ENCODE peak calls at places on chromosomes 16 and 17, in four cellular contexts. One of them, this sample, is unnamed.

GRCh38 chr17:17738901-17739300 is 57.6 kb downstream of the RAI1 start:
- DNase-seq in GM12865: no peak
- DNase-seq in GM13977: no peak
- DNase-seq in BE2C: no peak
- DNase-seq in this sample: peak

GRCh38 chr17:67635688-67636087 is 82.0 kb upstream of the NOL11 start:
- DNase-seq in BE2C: no peak
- DNase-seq in GM12865: no peak
- DNase-seq in GM13977: no peak
- DNase-seq in this sample: no peak

GRCh38 chr17:81306898-81307510 is 11.9 kb upstream of the SLC38A10 start:
- DNase-seq in GM12865: no peak
- DNase-seq in BE2C: no peak
- DNase-seq in GM13977: no peak
- DNase-seq in this sample: no peak

GRCh38 chr16:7316266-7316888 is 16.3 kb upstream of the RBFOX1 start:
- DNase-seq in GM13977: no peak
- DNase-seq in GM12865: no peak
- DNase-seq in BE2C: no peak
- DNase-seq in this sample: no peak

GRCh38 chr17:59149841-59150511 is 5.0 kb downstream of the SKA2 start:
- DNase-seq in GM13977: no peak
- DNase-seq in BE2C: no peak
- DNase-seq in GM12865: peak
- DNase-seq in this sample: no peak

GRCh38 chr16:77738706-77739105 is 16.4 kb downstream of the NUDT7 start:
- DNase-seq in GM12865: no peak
- DNase-seq in GM13977: no peak
- DNase-seq in BE2C: no peak
- DNase-seq in this sample: no peak

GRCh38 chr16:88419790-88420189 is 33.3 kb upstream of the ZFPM1 start:
- DNase-seq in GM13977: no peak
- DNase-seq in BE2C: no peak
- DNase-seq in GM12865: no peak
- DNase-seq in this sample: no peak

GRCh38 chr17:79466562-79467350 is 144.1 kb downstream of the RBFOX3 start:
- DNase-seq in GM13977: no peak
- DNase-seq in BE2C: no peak
- DNase-seq in GM12865: no peak
- DNase-seq in this sample: no peak

GRCh38 chr17:35241520-35241919 is 1.4 kb upstream of the SLFN5 start:
- DNase-seq in BE2C: no peak
- DNase-seq in GM12865: no peak
- DNase-seq in GM13977: no peak
- DNase-seq in this sample: no peak

GRCh38 chr16:65537336-65537735 is 415.5 kb upstream of the CDH11 start:
- DNase-seq in BE2C: no peak
- DNase-seq in GM12865: no peak
- DNase-seq in GM13977: no peak
- DNase-seq in this sample: no peak

GRCh38 chr16:84084570-84085270 is 32.0 kb downstream of the MBTPS1 start:
- DNase-seq in GM12865: peak
- DNase-seq in BE2C: peak
- DNase-seq in GM13977: peak
- DNase-seq in this sample: peak

GRCh38 chr17:47604268-47604927 is 45.3 kb upstream of the KPNB1 start:
- DNase-seq in GM12865: no peak
- DNase-seq in BE2C: peak
- DNase-seq in GM13977: no peak
- DNase-seq in this sample: no peak

GRCh38 chr16:50396770-50397525 is 28.2 kb upstream of the BRD7 start:
- DNase-seq in BE2C: no peak
- DNase-seq in GM13977: no peak
- DNase-seq in GM12865: no peak
- DNase-seq in this sample: no peak

GRCh38 chr17:78804777-78805176 is 22.7 kb upstream of the CYTH1 start:
- DNase-seq in GM13977: no peak
- DNase-seq in BE2C: no peak
- DNase-seq in GM12865: peak
- DNase-seq in this sample: no peak

GRCh38 chr17:3911271-3912053 is 4.8 kb downstream of the P2RX1 start:
- DNase-seq in GM12865: peak
- DNase-seq in GM13977: peak
- DNase-seq in BE2C: no peak
- DNase-seq in this sample: no peak

GRCh38 chr17:17314501-17315071 is 11.4 kb downstream of the NT5M start:
- DNase-seq in BE2C: no peak
- DNase-seq in GM12865: no peak
- DNase-seq in GM13977: no peak
- DNase-seq in this sample: no peak

GRCh38 chr17:34998205-34998604 is 17.9 kb downstream of the LIG3 start:
- DNase-seq in GM12865: peak
- DNase-seq in GM13977: peak
- DNase-seq in BE2C: peak
- DNase-seq in this sample: peak

GRCh38 chr17:17736205-17737183 is 55.2 kb downstream of the RAI1 start:
- DNase-seq in GM13977: no peak
- DNase-seq in GM12865: no peak
- DNase-seq in BE2C: no peak
- DNase-seq in this sample: no peak

GRCh38 chr16:9256196-9256595 is 164.8 kb downstream of the HAPSTR1 start:
- DNase-seq in GM13977: peak
- DNase-seq in GM12865: peak
- DNase-seq in BE2C: peak
- DNase-seq in this sample: peak

GRCh38 chr17:7910711-7911110 is 5.4 kb downstream of the RNF227 start:
- DNase-seq in GM12865: no peak
- DNase-seq in BE2C: no peak
- DNase-seq in GM13977: no peak
- DNase-seq in this sample: no peak

GRCh38 chr17:47789611-47790520 is 31.7 kb downstream of the OSBPL7 start:
- DNase-seq in BE2C: peak
- DNase-seq in GM12865: peak
- DNase-seq in GM13977: peak
- DNase-seq in this sample: peak

GRCh38 chr16:73735018-73735417 is 561.6 kb upstream of the PSMD7 start:
- DNase-seq in BE2C: no peak
- DNase-seq in GM13977: no peak
- DNase-seq in GM12865: peak
- DNase-seq in this sample: no peak

GRCh38 chr16:81646561-81646960 is 132.5 kb upstream of the PLCG2 start:
- DNase-seq in GM13977: no peak
- DNase-seq in BE2C: no peak
- DNase-seq in GM12865: no peak
- DNase-seq in this sample: no peak

GRCh38 chr17:3602499-3602898 is 6.7 kb downstream of the TRPV1 start:
- DNase-seq in BE2C: peak
- DNase-seq in GM12865: peak
- DNase-seq in GM13977: peak
- DNase-seq in this sample: peak

GRCh38 chr16:80932725-80933124 is 74.0 kb downstream of the CMC2 start:
- DNase-seq in GM12865: no peak
- DNase-seq in BE2C: no peak
- DNase-seq in GM13977: no peak
- DNase-seq in this sample: peak

GRCh38 chr17:17382901-17383300 is 79.7 kb downstream of the NT5M start:
- DNase-seq in BE2C: no peak
- DNase-seq in GM13977: no peak
- DNase-seq in GM12865: no peak
- DNase-seq in this sample: no peak

GRCh38 chr16:69435977-69436729 is 11.7 kb downstream of the CYB5B start:
- DNase-seq in GM12865: peak
- DNase-seq in GM13977: no peak
- DNase-seq in BE2C: no peak
- DNase-seq in this sample: no peak

GRCh38 chr17:80694992-80695912 is 150.6 kb downstream of the RPTOR start:
- DNase-seq in BE2C: no peak
- DNase-seq in GM12865: no peak
- DNase-seq in GM13977: no peak
- DNase-seq in this sample: peak

GRCh38 chr16:57166951-57167350 is 18.9 kb downstream of the PSME3IP1 start:
- DNase-seq in GM12865: peak
- DNase-seq in GM13977: no peak
- DNase-seq in BE2C: no peak
- DNase-seq in this sample: no peak

GRCh38 chr17:47736501-47737211 is 3.6 kb downstream of the TBX21 start:
- DNase-seq in GM12865: no peak
- DNase-seq in BE2C: no peak
- DNase-seq in GM13977: peak
- DNase-seq in this sample: no peak

GRCh38 chr16:2702871-2703745 is 16.9 kb downstream of the PRSS27 start:
- DNase-seq in GM13977: no peak
- DNase-seq in GM12865: no peak
- DNase-seq in BE2C: no peak
- DNase-seq in this sample: peak

GRCh38 chr16:56643080-56643778 is 4.8 kb downstream of the MT1A start:
- DNase-seq in GM12865: peak
- DNase-seq in BE2C: peak
- DNase-seq in GM13977: peak
- DNase-seq in this sample: peak

GRCh38 chr16:81292936-81293335 is 21.8 kb upstream of the GAN start:
- DNase-seq in GM12865: no peak
- DNase-seq in BE2C: no peak
- DNase-seq in GM13977: no peak
- DNase-seq in this sample: no peak

GRCh38 chr16:14372471-14372870 is 257.6 kb downstream of the PARN start:
- DNase-seq in GM12865: no peak
- DNase-seq in BE2C: no peak
- DNase-seq in GM13977: no peak
- DNase-seq in this sample: no peak

GRCh38 chr16:65618335-65618734 is 496.5 kb upstream of the CDH11 start:
- DNase-seq in GM13977: no peak
- DNase-seq in BE2C: peak
- DNase-seq in GM12865: no peak
- DNase-seq in this sample: no peak

GRCh38 chr17:81582769-81583168 is 30.6 kb upstream of the FAAP100 start:
- DNase-seq in GM12865: no peak
- DNase-seq in GM13977: no peak
- DNase-seq in BE2C: no peak
- DNase-seq in this sample: no peak

GRCh38 chr17:83180996-83181481 is 101.6 kb downstream of the METRNL start:
- DNase-seq in GM12865: no peak
- DNase-seq in GM13977: no peak
- DNase-seq in BE2C: peak
- DNase-seq in this sample: no peak

GRCh38 chr16:27489421-27489820 is 60.3 kb downstream of the GTF3C1 start:
- DNase-seq in BE2C: no peak
- DNase-seq in GM13977: no peak
- DNase-seq in GM12865: no peak
- DNase-seq in this sample: no peak

GRCh38 chr17:3914319-3914685 is 2.0 kb downstream of the P2RX1 start:
- DNase-seq in GM12865: peak
- DNase-seq in BE2C: no peak
- DNase-seq in GM13977: peak
- DNase-seq in this sample: no peak

GRCh38 chr16:67441289-67441753 is 10.4 kb downstream of the HSD11B2 start:
- DNase-seq in GM13977: no peak
- DNase-seq in GM12865: no peak
- DNase-seq in BE2C: peak
- DNase-seq in this sample: peak

DNA sequence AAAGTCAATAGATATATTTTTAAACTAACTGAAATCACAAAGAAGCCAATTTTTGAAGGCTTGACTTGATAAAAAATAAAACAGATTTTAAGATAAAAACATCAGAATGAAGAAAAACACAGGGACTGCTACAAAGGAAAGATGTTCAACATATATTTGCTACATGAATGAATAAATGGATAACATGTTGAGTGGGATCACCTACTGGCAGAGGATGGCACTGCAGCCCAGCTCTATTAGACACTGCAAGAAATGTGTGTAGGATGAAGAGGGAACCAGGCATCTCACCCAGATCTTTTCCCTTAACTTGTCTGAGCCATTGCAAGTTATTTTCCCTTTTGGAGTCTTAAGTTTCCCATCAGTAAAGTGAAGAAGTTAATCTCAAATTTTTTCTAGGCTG is 4.2 kb downstream of the AIPL1 start:
- DNase-seq in GM13977: no peak
- DNase-seq in BE2C: no peak
- DNase-seq in GM12865: no peak
- DNase-seq in this sample: no peak
- TF ChIP-seq CTCF in GM13977: peak
- TF ChIP-seq CTCF in BE2C: peak
- TF ChIP-seq CTCF in GM12865: peak
- TF ChIP-seq CTCF in this sample: no peak

GRCh38 chr17:42553866-42554249 is 1.1 kb downstream of the HSD17B1 start:
- DNase-seq in BE2C: no peak
- DNase-seq in GM13977: no peak
- DNase-seq in GM12865: no peak
- DNase-seq in this sample: peak
- TF ChIP-seq CTCF in BE2C: no peak
- TF ChIP-seq CTCF in GM13977: no peak
- TF ChIP-seq CTCF in GM12865: no peak
- TF ChIP-seq CTCF in this sample: no peak

GRCh38 chr17:33290156-33290697 is 2.9 kb downstream of the ASIC2 start:
- DNase-seq in GM12865: no peak
- DNase-seq in BE2C: no peak
- DNase-seq in GM13977: no peak
- DNase-seq in this sample: no peak

GRCh38 chr17:33292184-33292980 is 713 bp downstream of the ASIC2 start:
- DNase-seq in GM12865: no peak
- DNase-seq in BE2C: peak
- DNase-seq in GM13977: peak
- DNase-seq in this sample: no peak

GRCh38 chr17:33294994-33295393 is 1.9 kb upstream of the ASIC2 start:
- DNase-seq in BE2C: no peak
- DNase-seq in GM13977: no peak
- DNase-seq in GM12865: no peak
- DNase-seq in this sample: no peak

GRCh38 chr17:33291248-33292183 is 1.6 kb downstream of the ASIC2 start:
- DNase-seq in GM13977: peak
- DNase-seq in BE2C: peak
- DNase-seq in GM12865: no peak
- DNase-seq in this sample: no peak

GRCh38 chr17:33292981-33293867 is at the start of gene ASIC2:
- DNase-seq in GM13977: peak
- DNase-seq in BE2C: peak
- DNase-seq in GM12865: no peak
- DNase-seq in this sample: no peak
- TF ChIP-seq CTCF in GM13977: no peak
- TF ChIP-seq CTCF in BE2C: no peak
- TF ChIP-seq CTCF in GM12865: no peak
- TF ChIP-seq CTCF in this sample: no peak

GRCh38 chr17:44219126-44219635 is 294 bp downstream of the UBTF start:
- DNase-seq in GM13977: peak
- DNase-seq in BE2C: peak
- DNase-seq in GM12865: peak
- DNase-seq in this sample: peak
- TF ChIP-seq CTCF in GM13977: peak
- TF ChIP-seq CTCF in BE2C: no peak
- TF ChIP-seq CTCF in GM12865: peak
- TF ChIP-seq CTCF in this sample: peak

GRCh38 chr17:76179496-76180467 is 38.7 kb upstream of the FOXJ1 start:
- DNase-seq in GM12865: peak
- DNase-seq in GM13977: peak
- DNase-seq in BE2C: no peak
- DNase-seq in this sample: no peak
- TF ChIP-seq CTCF in GM12865: no peak
- TF ChIP-seq CTCF in GM13977: no peak
- TF ChIP-seq CTCF in BE2C: no peak
- TF ChIP-seq CTCF in this sample: no peak

GRCh38 chr17:38917259-38917658 is 8.2 kb upstream of the LASP1NB start:
- DNase-seq in BE2C: no peak
- DNase-seq in GM13977: no peak
- DNase-seq in GM12865: no peak
- DNase-seq in this sample: no peak
- TF ChIP-seq CTCF in BE2C: peak
- TF ChIP-seq CTCF in GM13977: no peak
- TF ChIP-seq CTCF in GM12865: no peak
- TF ChIP-seq CTCF in this sample: no peak

This sample was measured in body of pancreas.